ENCODE peak calls at places on chromosomes 1 and 21, in eight cellular contexts. One of them, this sample, is unnamed.

GRCh38 chr1:90834354-90835171 is 117.5 kb upstream of the BARHL2 start:
- DNase-seq in NCI-H460: no peak
- DNase-seq in upper lobe of right lung: no peak
- DNase-seq in iris pigment epithelial cell: no peak
- DNase-seq in fibroblast of the conjunctiva: no peak
- DNase-seq in RWPE1: no peak
- DNase-seq in NCI-H2081 treated with DMSO at 0.1 percent for 48 hours: peak; percentile 37
- DNase-seq in HuH-7: no peak
- DNase-seq in this sample: no peak

GRCh38 chr1:156623946-156624813 is 5.0 kb downstream of the HAPLN2 start:
- DNase-seq in HuH-7: peak; percentile 86
- DNase-seq in NCI-H460: peak; percentile 71
- DNase-seq in fibroblast of the conjunctiva: no peak
- DNase-seq in RWPE1: no peak
- DNase-seq in iris pigment epithelial cell: peak; percentile 49
- DNase-seq in NCI-H2081 treated with DMSO at 0.1 percent for 48 hours: peak; percentile 40
- DNase-seq in upper lobe of right lung: peak; percentile 73
- DNase-seq in this sample: no peak

GRCh38 chr1:30596470-30596869 is 126.9 kb downstream of the MATN1 start:
- DNase-seq in fibroblast of the conjunctiva: no peak
- DNase-seq in NCI-H2081 treated with DMSO at 0.1 percent for 48 hours: no peak
- DNase-seq in upper lobe of right lung: no peak
- DNase-seq in NCI-H460: no peak
- DNase-seq in RWPE1: no peak
- DNase-seq in iris pigment epithelial cell: no peak
- DNase-seq in HuH-7: no peak
- DNase-seq in this sample: no peak

GRCh38 chr1:192826791-192827477 is 18.1 kb downstream of the RGS2 start:
- DNase-seq in upper lobe of right lung: no peak
- DNase-seq in NCI-H2081 treated with DMSO at 0.1 percent for 48 hours: no peak
- DNase-seq in NCI-H460: peak; percentile 99
- DNase-seq in RWPE1: peak; percentile 20
- DNase-seq in HuH-7: no peak
- DNase-seq in fibroblast of the conjunctiva: no peak
- DNase-seq in iris pigment epithelial cell: peak; percentile 23
- DNase-seq in this sample: peak; percentile 95

GRCh38 chr1:100578201-100578600 is 40.3 kb downstream of the GPR88 start:
- DNase-seq in RWPE1: no peak
- DNase-seq in upper lobe of right lung: no peak
- DNase-seq in fibroblast of the conjunctiva: no peak
- DNase-seq in HuH-7: no peak
- DNase-seq in NCI-H460: no peak
- DNase-seq in NCI-H2081 treated with DMSO at 0.1 percent for 48 hours: no peak
- DNase-seq in iris pigment epithelial cell: no peak
- DNase-seq in this sample: no peak

GRCh38 chr21:25964009-25964408 is 206.6 kb downstream of the APP start:
- DNase-seq in iris pigment epithelial cell: peak; percentile 61
- DNase-seq in HuH-7: no peak
- DNase-seq in fibroblast of the conjunctiva: no peak
- DNase-seq in upper lobe of right lung: no peak
- DNase-seq in RWPE1: no peak
- DNase-seq in NCI-H460: no peak
- DNase-seq in NCI-H2081 treated with DMSO at 0.1 percent for 48 hours: no peak
- DNase-seq in this sample: no peak

GRCh38 chr1:176102243-176102642 is 104.8 kb downstream of the COP1 start:
- DNase-seq in HuH-7: no peak
- DNase-seq in RWPE1: no peak
- DNase-seq in NCI-H460: peak; percentile 5
- DNase-seq in NCI-H2081 treated with DMSO at 0.1 percent for 48 hours: no peak
- DNase-seq in fibroblast of the conjunctiva: no peak
- DNase-seq in upper lobe of right lung: no peak
- DNase-seq in iris pigment epithelial cell: peak; percentile 51
- DNase-seq in this sample: no peak

GRCh38 chr1:41626616-41627375 is 142.3 kb upstream of the EDN2 start:
- DNase-seq in NCI-H2081 treated with DMSO at 0.1 percent for 48 hours: no peak
- DNase-seq in iris pigment epithelial cell: no peak
- DNase-seq in HuH-7: no peak
- DNase-seq in NCI-H460: no peak
- DNase-seq in fibroblast of the conjunctiva: no peak
- DNase-seq in RWPE1: peak; percentile 77
- DNase-seq in upper lobe of right lung: no peak
- DNase-seq in this sample: peak; percentile 80

GRCh38 chr1:185420588-185421081 is 103.6 kb upstream of the IVNS1ABP start:
- DNase-seq in NCI-H2081 treated with DMSO at 0.1 percent for 48 hours: no peak
- DNase-seq in RWPE1: no peak
- DNase-seq in iris pigment epithelial cell: no peak
- DNase-seq in upper lobe of right lung: no peak
- DNase-seq in NCI-H460: no peak
- DNase-seq in HuH-7: no peak
- DNase-seq in fibroblast of the conjunctiva: no peak
- DNase-seq in this sample: no peak

GRCh38 chr1:1088801-1089680 is 14.9 kb upstream of the RNF223 start:
- DNase-seq in iris pigment epithelial cell: no peak
- DNase-seq in upper lobe of right lung: peak; percentile 62
- DNase-seq in NCI-H460: no peak
- DNase-seq in RWPE1: no peak
- DNase-seq in HuH-7: no peak
- DNase-seq in fibroblast of the conjunctiva: no peak
- DNase-seq in NCI-H2081 treated with DMSO at 0.1 percent for 48 hours: no peak
- DNase-seq in this sample: no peak

GRCh38 chr21:14241322-14241721 is 25.4 kb downstream of the RBM11 start:
- DNase-seq in NCI-H2081 treated with DMSO at 0.1 percent for 48 hours: no peak
- DNase-seq in RWPE1: no peak
- DNase-seq in HuH-7: no peak
- DNase-seq in NCI-H460: no peak
- DNase-seq in iris pigment epithelial cell: no peak
- DNase-seq in upper lobe of right lung: no peak
- DNase-seq in fibroblast of the conjunctiva: no peak
- DNase-seq in this sample: no peak

GRCh38 chr1:10338611-10339010 is 60.3 kb upstream of the PGD start:
- DNase-seq in fibroblast of the conjunctiva: no peak
- DNase-seq in NCI-H2081 treated with DMSO at 0.1 percent for 48 hours: no peak
- DNase-seq in NCI-H460: no peak
- DNase-seq in RWPE1: no peak
- DNase-seq in upper lobe of right lung: no peak
- DNase-seq in iris pigment epithelial cell: no peak
- DNase-seq in HuH-7: no peak
- DNase-seq in this sample: no peak

GRCh38 chr1:245999697-246000637 is 507.1 kb downstream of the SMYD3 start:
- DNase-seq in HuH-7: no peak
- DNase-seq in fibroblast of the conjunctiva: no peak
- DNase-seq in RWPE1: no peak
- DNase-seq in NCI-H2081 treated with DMSO at 0.1 percent for 48 hours: no peak
- DNase-seq in NCI-H460: no peak
- DNase-seq in upper lobe of right lung: no peak
- DNase-seq in iris pigment epithelial cell: no peak
- DNase-seq in this sample: no peak

GRCh38 chr1:31617917-31618746 is 643 bp downstream of the HCRTR1 start:
- DNase-seq in NCI-H460: peak; percentile 7
- DNase-seq in iris pigment epithelial cell: peak; percentile 37
- DNase-seq in HuH-7: peak; percentile 76
- DNase-seq in RWPE1: peak; percentile 33
- DNase-seq in upper lobe of right lung: peak; percentile 80
- DNase-seq in fibroblast of the conjunctiva: no peak
- DNase-seq in NCI-H2081 treated with DMSO at 0.1 percent for 48 hours: no peak
- DNase-seq in this sample: no peak

GRCh38 chr1:26335774-26336476 is 18.0 kb downstream of the CRYBG2 start:
- DNase-seq in iris pigment epithelial cell: no peak
- DNase-seq in NCI-H460: no peak
- DNase-seq in NCI-H2081 treated with DMSO at 0.1 percent for 48 hours: no peak
- DNase-seq in HuH-7: no peak
- DNase-seq in upper lobe of right lung: no peak
- DNase-seq in fibroblast of the conjunctiva: no peak
- DNase-seq in RWPE1: no peak
- DNase-seq in this sample: no peak

GRCh38 chr1:230113605-230114241 is 46.7 kb downstream of the GALNT2 start:
- DNase-seq in fibroblast of the conjunctiva: peak; percentile 66
- DNase-seq in RWPE1: peak; percentile 88
- DNase-seq in NCI-H460: peak; percentile 69
- DNase-seq in NCI-H2081 treated with DMSO at 0.1 percent for 48 hours: no peak
- DNase-seq in iris pigment epithelial cell: peak; percentile 97
- DNase-seq in HuH-7: no peak
- DNase-seq in upper lobe of right lung: no peak
- DNase-seq in this sample: peak; percentile 18

GRCh38 chr1:179231923-179232322 is 2.4 kb upstream of the ABL2 start:
- DNase-seq in upper lobe of right lung: no peak
- DNase-seq in fibroblast of the conjunctiva: no peak
- DNase-seq in NCI-H460: no peak
- DNase-seq in HuH-7: no peak
- DNase-seq in NCI-H2081 treated with DMSO at 0.1 percent for 48 hours: no peak
- DNase-seq in RWPE1: no peak
- DNase-seq in iris pigment epithelial cell: peak; percentile 61
- DNase-seq in this sample: peak; percentile 74

GRCh38 chr1:34460193-34460592 is 283.5 kb downstream of the C1orf94 start:
- DNase-seq in iris pigment epithelial cell: no peak
- DNase-seq in fibroblast of the conjunctiva: no peak
- DNase-seq in NCI-H460: no peak
- DNase-seq in upper lobe of right lung: no peak
- DNase-seq in HuH-7: peak; percentile 11
- DNase-seq in RWPE1: peak; percentile 26
- DNase-seq in NCI-H2081 treated with DMSO at 0.1 percent for 48 hours: no peak
- DNase-seq in this sample: peak; percentile 34

GRCh38 chr1:109133815-109134214 is 19.9 kb downstream of the ELAPOR1 start:
- DNase-seq in NCI-H2081 treated with DMSO at 0.1 percent for 48 hours: no peak
- DNase-seq in NCI-H460: no peak
- DNase-seq in fibroblast of the conjunctiva: no peak
- DNase-seq in upper lobe of right lung: peak; percentile 80
- DNase-seq in iris pigment epithelial cell: no peak
- DNase-seq in HuH-7: no peak
- DNase-seq in RWPE1: no peak
- DNase-seq in this sample: no peak

GRCh38 chr1:169160845-169161511 is 54.5 kb downstream of the ATP1B1 start:
- DNase-seq in NCI-H2081 treated with DMSO at 0.1 percent for 48 hours: no peak
- DNase-seq in fibroblast of the conjunctiva: no peak
- DNase-seq in upper lobe of right lung: no peak
- DNase-seq in iris pigment epithelial cell: peak; percentile 56
- DNase-seq in NCI-H460: no peak
- DNase-seq in RWPE1: peak; percentile 26
- DNase-seq in HuH-7: peak; percentile 6
- DNase-seq in this sample: no peak

GRCh38 chr1:222950892-222951291 is 136.1 kb downstream of the DISP1 start:
- DNase-seq in NCI-H460: no peak
- DNase-seq in HuH-7: no peak
- DNase-seq in RWPE1: peak; percentile 6
- DNase-seq in iris pigment epithelial cell: peak; percentile 6
- DNase-seq in fibroblast of the conjunctiva: no peak
- DNase-seq in upper lobe of right lung: no peak
- DNase-seq in NCI-H2081 treated with DMSO at 0.1 percent for 48 hours: peak; percentile 95
- DNase-seq in this sample: no peak

GRCh38 chr1:224544276-224544675 is 71.8 kb upstream of the CNIH3 start:
- DNase-seq in NCI-H2081 treated with DMSO at 0.1 percent for 48 hours: no peak
- DNase-seq in HuH-7: no peak
- DNase-seq in fibroblast of the conjunctiva: no peak
- DNase-seq in RWPE1: no peak
- DNase-seq in upper lobe of right lung: no peak
- DNase-seq in iris pigment epithelial cell: no peak
- DNase-seq in NCI-H460: no peak
- DNase-seq in this sample: no peak

GRCh38 chr1:152153996-152154395 is 5.0 kb downstream of the RPTN start:
- DNase-seq in upper lobe of right lung: no peak
- DNase-seq in fibroblast of the conjunctiva: no peak
- DNase-seq in RWPE1: no peak
- DNase-seq in NCI-H2081 treated with DMSO at 0.1 percent for 48 hours: no peak
- DNase-seq in NCI-H460: no peak
- DNase-seq in iris pigment epithelial cell: no peak
- DNase-seq in HuH-7: no peak
- DNase-seq in this sample: no peak

GRCh38 chr1:19616489-19616888 is 27.6 kb upstream of the NBL1 start:
- DNase-seq in NCI-H2081 treated with DMSO at 0.1 percent for 48 hours: no peak
- DNase-seq in HuH-7: no peak
- DNase-seq in upper lobe of right lung: no peak
- DNase-seq in NCI-H460: no peak
- DNase-seq in fibroblast of the conjunctiva: peak; percentile 63
- DNase-seq in RWPE1: peak; percentile 20
- DNase-seq in iris pigment epithelial cell: peak; percentile 70
- DNase-seq in this sample: no peak

GRCh38 chr1:47915677-47916353 is 81.4 kb downstream of the TRABD2B start:
- DNase-seq in HuH-7: no peak
- DNase-seq in NCI-H460: no peak
- DNase-seq in RWPE1: no peak
- DNase-seq in upper lobe of right lung: no peak
- DNase-seq in fibroblast of the conjunctiva: no peak
- DNase-seq in NCI-H2081 treated with DMSO at 0.1 percent for 48 hours: no peak
- DNase-seq in iris pigment epithelial cell: no peak
- DNase-seq in this sample: no peak

GRCh38 chr1:7617826-7618225 is 153.3 kb upstream of the VAMP3 start:
- DNase-seq in RWPE1: no peak
- DNase-seq in upper lobe of right lung: peak; percentile 32
- DNase-seq in HuH-7: no peak
- DNase-seq in iris pigment epithelial cell: no peak
- DNase-seq in NCI-H2081 treated with DMSO at 0.1 percent for 48 hours: no peak
- DNase-seq in fibroblast of the conjunctiva: no peak
- DNase-seq in NCI-H460: no peak
- DNase-seq in this sample: no peak

GRCh38 chr1:10225573-10225972 is 15.2 kb downstream of the KIF1B start:
- DNase-seq in HuH-7: no peak
- DNase-seq in NCI-H2081 treated with DMSO at 0.1 percent for 48 hours: no peak
- DNase-seq in NCI-H460: no peak
- DNase-seq in iris pigment epithelial cell: peak; percentile 31
- DNase-seq in upper lobe of right lung: no peak
- DNase-seq in fibroblast of the conjunctiva: no peak
- DNase-seq in RWPE1: no peak
- DNase-seq in this sample: no peak

GRCh38 chr1:31712041-31712440 is 8.2 kb upstream of the COL16A1 start:
- DNase-seq in iris pigment epithelial cell: peak; percentile 52
- DNase-seq in HuH-7: no peak
- DNase-seq in RWPE1: no peak
- DNase-seq in fibroblast of the conjunctiva: no peak
- DNase-seq in NCI-H460: no peak
- DNase-seq in NCI-H2081 treated with DMSO at 0.1 percent for 48 hours: no peak
- DNase-seq in upper lobe of right lung: no peak
- DNase-seq in this sample: no peak

GRCh38 chr1:232875536-232875935 is 70.3 kb downstream of the MAP10 start:
- DNase-seq in RWPE1: no peak
- DNase-seq in NCI-H2081 treated with DMSO at 0.1 percent for 48 hours: no peak
- DNase-seq in NCI-H460: no peak
- DNase-seq in HuH-7: no peak
- DNase-seq in upper lobe of right lung: no peak
- DNase-seq in iris pigment epithelial cell: no peak
- DNase-seq in fibroblast of the conjunctiva: no peak
- DNase-seq in this sample: no peak

GRCh38 chr1:7474786-7475502 is 296.2 kb upstream of the VAMP3 start:
- DNase-seq in NCI-H2081 treated with DMSO at 0.1 percent for 48 hours: no peak
- DNase-seq in HuH-7: peak; percentile 26
- DNase-seq in iris pigment epithelial cell: no peak
- DNase-seq in upper lobe of right lung: no peak
- DNase-seq in NCI-H460: no peak
- DNase-seq in RWPE1: no peak
- DNase-seq in fibroblast of the conjunctiva: no peak
- DNase-seq in this sample: no peak

This sample was measured in RCC 7860.